ENCODE peak calls at places on chromosomes 12 and 14, in five cellular contexts. U, C, B, N and Z are unnamed samples.

GRCh38 chr12:111841236-111841749 is 735 bp upstream of the MAPKAPK5 start:
- DNase-seq in U (no peak), C (no peak), B (no peak), N (peak), Z (no peak)

GRCh38 chr12:72642726-72643125 is 370.6 kb downstream of the TRHDE start:
- DNase-seq in U (no peak), C (no peak), B (no peak), N (no peak), Z (no peak)

GRCh38 chr12:79908366-79908765 is 26.5 kb downstream of the PPP1R12A start:
- DNase-seq in U (no peak), C (no peak), B (no peak), N (no peak), Z (no peak)

GRCh38 chr12:123388218-123388947 is 4.5 kb downstream of the KMT5A start:
- DNase-seq in U (peak), C (peak), B (peak), N (peak), Z (peak)

GRCh38 chr12:76568130-76568529 is 8.6 kb upstream of the OSBPL8 start:
- DNase-seq in U (no peak), C (no peak), B (no peak), N (no peak), Z (no peak)

GRCh38 chr14:105248368-105249174 is at the start of gene BTBD6:
- DNase-seq in U (peak), C (peak), B (peak), N (peak), Z (peak)

GRCh38 chr12:93807354-93807753 is 130.2 kb downstream of the CRADD start:
- DNase-seq in U (no peak), C (no peak), B (no peak), N (no peak), Z (no peak)

GRCh38 chr14:35412281-35413057 is 7.9 kb upstream of the NFKBIA start:
- DNase-seq in U (no peak), C (no peak), B (no peak), N (no peak), Z (no peak)

GRCh38 chr14:23009939-23010718 is at the start of gene C14orf93:
- DNase-seq in U (peak), C (peak), B (peak), N (peak), Z (peak)

GRCh38 chr14:69980457-69981414 is 101.5 kb downstream of the SMOC1 start:
- DNase-seq in U (no peak), C (no peak), B (no peak), N (peak), Z (peak)